ENCODE peak calls at places on chromosome 7, in nine cellular contexts. X, H, Z, S, I, O, A, J and K are unnamed samples.

GRCh38 chr7:96612034-96612433 is 97.6 kb downstream of the SEM1 start:
- DNase-seq in X (no peak), H (no peak), Z (no peak), S (no peak), I (no peak), O (no peak), A (no peak), J (no peak), K (no peak)

GRCh38 chr7:31487476-31487875 is 26.4 kb upstream of the ITPRID1 start:
- DNase-seq in X (no peak), H (no peak), Z (no peak), S (no peak), I (no peak), O (no peak), A (no peak), J (no peak), K (no peak)

GRCh38 chr7:25014735-25015134 is 34.8 kb upstream of the OSBPL3 start:
- DNase-seq in X (no peak), H (no peak), Z (no peak), S (peak; percentile 80), I (no peak), O (no peak), A (no peak), J (no peak), K (no peak)

GRCh38 chr7:39761435-39761834 is 138.1 kb downstream of the RALA start:
- DNase-seq in X (no peak), H (no peak), Z (no peak), S (no peak), I (no peak), O (no peak), A (no peak), J (no peak), K (no peak)

GRCh38 chr7:20307901-20308300 is 22.8 kb upstream of the ITGB8 start:
- DNase-seq in X (no peak), H (no peak), Z (no peak), S (no peak), I (no peak), O (no peak), A (no peak), J (peak; percentile 6), K (no peak)

GRCh38 chr7:100372256-100372655 is 1.0 kb upstream of the PILRA start:
- DNase-seq in X (no peak), H (no peak), Z (no peak), S (no peak), I (no peak), O (no peak), A (no peak), J (no peak), K (peak; percentile 28)

GRCh38 chr7:51265066-51265907 is 51.3 kb downstream of the COBL start:
- DNase-seq in X (no peak), H (no peak), Z (no peak), S (no peak), I (peak; percentile 80), O (no peak), A (no peak), J (no peak), K (no peak)

GRCh38 chr7:65448824-65449504 is 75.3 kb downstream of the ZNF92 start:
- DNase-seq in X (no peak), H (no peak), Z (no peak), S (peak; percentile 63), I (no peak), O (no peak), A (no peak), J (no peak), K (no peak)

GRCh38 chr7:54811016-54811924 is 52.3 kb upstream of the SEC61G start:
- DNase-seq in X (no peak), H (no peak), Z (no peak), S (peak; percentile 82), I (no peak), O (no peak), A (no peak), J (no peak), K (no peak)

GRCh38 chr7:12578930-12579640 is 8.6 kb downstream of the SCIN start:
- DNase-seq in X (no peak), H (no peak), Z (no peak), S (no peak), I (no peak), O (no peak), A (no peak), J (no peak), K (no peak)

GRCh38 chr7:25619963-25620799 is 391.9 kb upstream of the NPVF start:
- DNase-seq in X (no peak), H (peak; percentile 67), Z (no peak), S (no peak), I (no peak), O (no peak), A (no peak), J (no peak), K (peak; percentile 23)

GRCh38 chr7:157938211-157938610 is 601.4 kb downstream of the DNAJB6 start:
- DNase-seq in X (no peak), H (no peak), Z (no peak), S (no peak), I (no peak), O (no peak), A (no peak), J (no peak), K (no peak)

GRCh38 chr7:2042650-2043049 is 190.1 kb downstream of the MAD1L1 start:
- DNase-seq in X (no peak), H (no peak), Z (no peak), S (no peak), I (no peak), O (no peak), A (no peak), J (no peak), K (no peak)

GRCh38 chr7:2159176-2159520 is 73.6 kb downstream of the MAD1L1 start:
- DNase-seq in X (no peak), H (no peak), Z (no peak), S (no peak), I (no peak), O (no peak), A (no peak), J (no peak), K (no peak)

GRCh38 chr7:38185938-38186337 is 7.9 kb downstream of the STARD3NL start:
- DNase-seq in X (no peak), H (no peak), Z (no peak), S (no peak), I (no peak), O (no peak), A (no peak), J (no peak), K (no peak)

GRCh38 chr7:24192701-24193100 is 91.3 kb upstream of the NPY start:
- DNase-seq in X (no peak), H (no peak), Z (no peak), S (no peak), I (no peak), O (no peak), A (no peak), J (no peak), K (no peak)

GRCh38 chr7:39488467-39489393 is 77.5 kb upstream of the YAE1 start:
- DNase-seq in X (no peak), H (no peak), Z (no peak), S (no peak), I (no peak), O (no peak), A (no peak), J (no peak), K (no peak)

GRCh38 chr7:139340808-139341057 is 404 bp upstream of the FMC1 start:
- DNase-seq in X (no peak), H (no peak), Z (no peak), S (no peak), I (no peak), O (no peak), A (no peak), J (no peak), K (no peak)

GRCh38 chr7:17580141-17580540 is 281.7 kb downstream of the AHR start:
- DNase-seq in X (no peak), H (no peak), Z (no peak), S (peak; percentile 89), I (no peak), O (no peak), A (no peak), J (no peak), K (no peak)

GRCh38 chr7:73718905-73719805 is at the start of gene STX1A:
- DNase-seq in X (peak; percentile 81), H (peak; percentile 40), Z (peak; percentile 70), S (peak; percentile 70), I (peak; percentile 68), O (peak; percentile 71), A (peak; percentile 89), J (peak; percentile 60), K (peak; percentile 51)

GRCh38 chr7:90655566-90655965 is 59.4 kb downstream of the CDK14 start:
- DNase-seq in X (no peak), H (no peak), Z (no peak), S (peak; percentile 80), I (no peak), O (no peak), A (no peak), J (no peak), K (no peak)

GRCh38 chr7:24591152-24591551 is 17.9 kb downstream of the PALS2 start:
- DNase-seq in X (no peak), H (no peak), Z (no peak), S (no peak), I (no peak), O (no peak), A (no peak), J (no peak), K (no peak)

GRCh38 chr7:11818281-11818680 is 13.7 kb downstream of the THSD7A start:
- DNase-seq in X (no peak), H (no peak), Z (no peak), S (no peak), I (no peak), O (no peak), A (no peak), J (no peak), K (no peak)

GRCh38 chr7:119969054-119969453 is 303.9 kb upstream of the KCND2 start:
- DNase-seq in X (no peak), H (no peak), Z (no peak), S (peak; percentile 80), I (no peak), O (no peak), A (no peak), J (no peak), K (no peak)

GRCh38 chr7:25308898-25309521 is 80.7 kb upstream of the NPVF start:
- DNase-seq in X (no peak), H (no peak), Z (no peak), S (no peak), I (no peak), O (no peak), A (no peak), J (no peak), K (no peak)

GRCh38 chr7:4951903-4952636 is 6.9 kb downstream of the MMD2 start:
- DNase-seq in X (no peak), H (no peak), Z (no peak), S (peak; percentile 24), I (no peak), O (no peak), A (no peak), J (no peak), K (no peak)

GRCh38 chr7:137818036-137818435 is 28.7 kb downstream of the DGKI start:
- DNase-seq in X (no peak), H (no peak), Z (no peak), S (peak; percentile 86), I (no peak), O (no peak), A (no peak), J (no peak), K (no peak)

GRCh38 chr7:96561892-96562291 is 147.8 kb downstream of the SEM1 start:
- DNase-seq in X (no peak), H (no peak), Z (no peak), S (no peak), I (no peak), O (no peak), A (no peak), J (no peak), K (no peak)

GRCh38 chr7:47788083-47788482 is 160.2 kb downstream of the PKD1L1 start:
- DNase-seq in X (no peak), H (no peak), Z (no peak), S (no peak), I (no peak), O (no peak), A (no peak), J (no peak), K (no peak)

GRCh38 chr7:16028103-16028502 is 341.6 kb upstream of the MEOX2 start:
- DNase-seq in X (no peak), H (no peak), Z (no peak), S (peak; percentile 97), I (no peak), O (no peak), A (no peak), J (no peak), K (no peak)

GRCh38 chr7:132997505-132997904 is 84.4 kb downstream of the CHCHD3 start:
- DNase-seq in X (no peak), H (no peak), Z (no peak), S (no peak), I (no peak), O (no peak), A (no peak), J (no peak), K (no peak)